ENCODE peak calls at places on chromosomes 13 and 19, in six cellular contexts. P is activated CD4-positive, CD25-positive, alpha-beta regulatory T cell treated with anti-CD3 and anti-CD28 coated beads, Interleukin-2, amount 50 U/mL, for 16 hours; I is breast epithelium; G is substantia nigra; Y is stimulated activated CD4-positive, alpha-beta T cell treated with anti-CD3 and anti-CD28 coated beads, Interleukin-12 subunit alpha, Interleukin-12 subunit beta, amount 100 ng/mL, for 4 hours; D is astrocyte of the spinal cord. M is an unnamed sample.

GRCh38 chr19:19613456-19613855 is 5.0 kb downstream of the PBX4 start:
- DNase-seq in I (no peak), D (no peak), G (no peak), P (no peak), Y (no peak), M (no peak)

GRCh38 chr13:23618341-23618740 is 48.1 kb downstream of the TNFRSF19 start:
- DNase-seq in G (no peak), P (no peak), I (no peak), Y (no peak), D (peak), M (no peak)

GRCh38 chr19:36604656-36605100 is 435 bp upstream of the ZNF382 start:
- DNase-seq in I (no peak), Y (peak), D (peak), G (peak), P (peak), M (peak)

GRCh38 chr19:2478324-2478755 is 2.4 kb downstream of the GADD45B start:
- DNase-seq in Y (peak), P (no peak), I (peak), D (peak), G (peak), M (peak)

GRCh38 chr13:67574320-67575233 is 344.4 kb upstream of the PCDH9 start:
- DNase-seq in I (no peak), G (no peak), P (no peak), Y (no peak), D (peak), M (no peak)

GRCh38 chr19:20247016-20247683 is 80.1 kb downstream of the ZNF486 start:
- DNase-seq in Y (peak), D (no peak), P (no peak), G (peak), I (no peak), M (no peak)

GRCh38 chr19:5046339-5047039 is 77.6 kb downstream of the KDM4B start:
- DNase-seq in D (peak), I (peak), P (no peak), G (no peak), Y (no peak), M (no peak)

GRCh38 chr19:38039966-38040365 is 133.0 kb downstream of the SIPA1L3 start:
- DNase-seq in Y (no peak), P (no peak), G (no peak), D (peak), I (no peak), M (no peak)

GRCh38 chr13:53321301-53321700 is 292.7 kb downstream of the OLFM4 start:
- DNase-seq in G (no peak), I (no peak), Y (no peak), D (no peak), P (no peak), M (no peak)

GRCh38 chr19:6076675-6077463 is 33.4 kb downstream of the RFX2 start:
- DNase-seq in D (peak), Y (no peak), I (no peak), P (no peak), G (no peak), M (no peak)

GRCh38 chr19:2207991-2208860 is 27.9 kb downstream of the PLEKHJ1 start:
- DNase-seq in D (peak), I (no peak), P (no peak), G (no peak), Y (no peak), M (no peak)

GRCh38 chr13:91540157-91540736 is 141.8 kb downstream of the GPC5 start:
- DNase-seq in G (no peak), P (no peak), Y (no peak), D (no peak), I (no peak), M (no peak)